ENCODE peak calls at places on chromosome 1, in seven cellular contexts. One of them, this sample, is unnamed.

GRCh38 chr1:116886532-116886931 is 23.2 kb upstream of the PTGFRN start:
- DNase-seq in body of pancreas: no peak
- DNase-seq in OCI-LY7: no peak
- DNase-seq in neural progenitor cell: no peak
- DNase-seq in sigmoid colon: no peak
- DNase-seq in heart right ventricle: no peak
- DNase-seq in PC-3: peak; percentile 27
- DNase-seq in this sample: no peak

GRCh38 chr1:172883387-172883791 is 167.4 kb downstream of the TNFSF18 start:
- DNase-seq in body of pancreas: no peak
- DNase-seq in OCI-LY7: no peak
- DNase-seq in neural progenitor cell: no peak
- DNase-seq in sigmoid colon: no peak
- DNase-seq in heart right ventricle: no peak
- DNase-seq in PC-3: no peak
- DNase-seq in this sample: no peak

GRCh38 chr1:228900993-228901392 is 165.7 kb downstream of the RHOU start:
- DNase-seq in body of pancreas: no peak
- DNase-seq in OCI-LY7: no peak
- DNase-seq in neural progenitor cell: no peak
- DNase-seq in sigmoid colon: no peak
- DNase-seq in heart right ventricle: no peak
- DNase-seq in PC-3: no peak
- DNase-seq in this sample: no peak

GRCh38 chr1:36163426-36163825 is 7.5 kb downstream of the MAP7D1 start:
- DNase-seq in body of pancreas: no peak
- DNase-seq in OCI-LY7: no peak
- DNase-seq in neural progenitor cell: no peak
- DNase-seq in sigmoid colon: no peak
- DNase-seq in heart right ventricle: no peak
- DNase-seq in PC-3: no peak
- DNase-seq in this sample: no peak

GRCh38 chr1:39922139-39922757 is 20.5 kb upstream of the MYCL start:
- DNase-seq in body of pancreas: no peak
- DNase-seq in OCI-LY7: no peak
- DNase-seq in neural progenitor cell: peak; percentile 92
- DNase-seq in sigmoid colon: no peak
- DNase-seq in heart right ventricle: no peak
- DNase-seq in PC-3: no peak
- DNase-seq in this sample: no peak

GRCh38 chr1:35810096-35810860 is 2.5 kb downstream of the AGO4 start:
- DNase-seq in body of pancreas: no peak
- DNase-seq in OCI-LY7: no peak
- DNase-seq in neural progenitor cell: no peak
- DNase-seq in sigmoid colon: no peak
- DNase-seq in heart right ventricle: no peak
- DNase-seq in PC-3: peak; percentile 71
- DNase-seq in this sample: no peak

GRCh38 chr1:33903210-33903589 is 39.3 kb downstream of the HMGB4 start:
- DNase-seq in body of pancreas: peak; percentile 19
- DNase-seq in OCI-LY7: no peak
- DNase-seq in neural progenitor cell: no peak
- DNase-seq in sigmoid colon: no peak
- DNase-seq in heart right ventricle: no peak
- DNase-seq in PC-3: no peak
- DNase-seq in this sample: no peak

GRCh38 chr1:235902638-235903542 is 36.2 kb upstream of the LYST start:
- DNase-seq in body of pancreas: no peak
- DNase-seq in OCI-LY7: no peak
- DNase-seq in neural progenitor cell: no peak
- DNase-seq in sigmoid colon: peak; percentile 78
- DNase-seq in heart right ventricle: no peak
- DNase-seq in PC-3: peak; percentile 90
- DNase-seq in this sample: no peak

GRCh38 chr1:54404939-54405880 is 984 bp downstream of the SSBP3 start:
- DNase-seq in body of pancreas: peak; percentile 46
- DNase-seq in OCI-LY7: no peak
- DNase-seq in neural progenitor cell: peak; percentile 71
- DNase-seq in sigmoid colon: no peak
- DNase-seq in heart right ventricle: peak; percentile 42
- DNase-seq in PC-3: peak; percentile 18
- DNase-seq in this sample: no peak

GRCh38 chr1:180248731-180249681 is 18.9 kb downstream of the LHX4 start:
- DNase-seq in body of pancreas: no peak
- DNase-seq in OCI-LY7: peak; percentile 26
- DNase-seq in neural progenitor cell: peak; percentile 72
- DNase-seq in sigmoid colon: peak; percentile 53
- DNase-seq in heart right ventricle: no peak
- DNase-seq in PC-3: no peak
- DNase-seq in this sample: peak; percentile 48

GRCh38 chr1:174871886-174872285 is 127.9 kb upstream of the CACYBP start:
- DNase-seq in body of pancreas: no peak
- DNase-seq in OCI-LY7: no peak
- DNase-seq in neural progenitor cell: no peak
- DNase-seq in sigmoid colon: no peak
- DNase-seq in heart right ventricle: no peak
- DNase-seq in PC-3: peak; percentile 56
- DNase-seq in this sample: no peak

GRCh38 chr1:41868241-41868953 is 50.3 kb downstream of the HIVEP3 start:
- DNase-seq in body of pancreas: no peak
- DNase-seq in OCI-LY7: peak; percentile 34
- DNase-seq in neural progenitor cell: no peak
- DNase-seq in sigmoid colon: no peak
- DNase-seq in heart right ventricle: no peak
- DNase-seq in PC-3: peak; percentile 18
- DNase-seq in this sample: no peak

GRCh38 chr1:97906567-97907228 is 14.1 kb downstream of the DPYD start:
- DNase-seq in body of pancreas: no peak
- DNase-seq in OCI-LY7: no peak
- DNase-seq in neural progenitor cell: no peak
- DNase-seq in sigmoid colon: peak; percentile 78
- DNase-seq in heart right ventricle: peak; percentile 18
- DNase-seq in PC-3: peak; percentile 71
- DNase-seq in this sample: no peak

GRCh38 chr1:17636612-17637011 is 97.1 kb downstream of the ARHGEF10L start:
- DNase-seq in body of pancreas: no peak
- DNase-seq in OCI-LY7: no peak
- DNase-seq in neural progenitor cell: no peak
- DNase-seq in sigmoid colon: no peak
- DNase-seq in heart right ventricle: no peak
- DNase-seq in PC-3: peak; percentile 38
- DNase-seq in this sample: no peak

GRCh38 chr1:109091196-109092193 is 931 bp downstream of the TMEM167B start:
- DNase-seq in body of pancreas: no peak
- DNase-seq in OCI-LY7: no peak
- DNase-seq in neural progenitor cell: no peak
- DNase-seq in sigmoid colon: no peak
- DNase-seq in heart right ventricle: no peak
- DNase-seq in PC-3: no peak
- DNase-seq in this sample: no peak

GRCh38 chr1:61095127-61095812 is 12.9 kb downstream of the NFIA start:
- DNase-seq in body of pancreas: no peak
- DNase-seq in OCI-LY7: no peak
- DNase-seq in neural progenitor cell: no peak
- DNase-seq in sigmoid colon: no peak
- DNase-seq in heart right ventricle: no peak
- DNase-seq in PC-3: no peak
- DNase-seq in this sample: no peak

GRCh38 chr1:101781437-101781836 is 215.3 kb downstream of the OLFM3 start:
- DNase-seq in body of pancreas: no peak
- DNase-seq in OCI-LY7: no peak
- DNase-seq in neural progenitor cell: peak; percentile 7
- DNase-seq in sigmoid colon: no peak
- DNase-seq in heart right ventricle: no peak
- DNase-seq in PC-3: peak; percentile 6
- DNase-seq in this sample: no peak

DNA sequence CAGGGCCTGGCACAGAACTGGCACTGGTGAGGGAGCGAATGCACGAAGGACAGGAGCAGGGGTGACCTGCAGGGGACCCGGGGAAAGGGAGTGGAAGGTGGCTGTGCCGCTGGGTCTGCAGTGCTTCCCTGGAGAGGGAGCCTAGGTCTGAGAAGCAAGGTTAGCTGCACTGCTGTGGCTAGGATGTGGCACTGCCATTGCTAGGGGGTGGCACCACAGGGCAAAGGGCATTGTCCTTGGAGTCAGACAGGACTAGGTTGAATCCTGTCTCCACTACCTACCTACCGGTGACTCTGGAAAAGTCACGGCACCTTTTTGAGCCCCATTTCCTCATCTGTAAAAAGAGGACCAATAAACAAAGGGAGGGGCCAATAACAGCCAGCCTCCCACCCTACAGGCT is 28.3 kb downstream of the SLC1A7 start:
- DNase-seq in body of pancreas: no peak
- DNase-seq in OCI-LY7: no peak
- DNase-seq in neural progenitor cell: no peak
- DNase-seq in sigmoid colon: no peak
- DNase-seq in heart right ventricle: no peak
- DNase-seq in PC-3: no peak
- DNase-seq in this sample: no peak
- H3K4me1 ChIP-seq in body of pancreas: peaks cover 11% of the 10 kb centered on the region
- H3K4me1 ChIP-seq in OCI-LY7: no peaks in the 10 kb centered on the region
- H3K4me1 ChIP-seq in neural progenitor cell: peaks cover 25% of the 10 kb centered on the region
- H3K4me1 ChIP-seq in sigmoid colon: peaks cover 30% of the 10 kb centered on the region
- H3K4me1 ChIP-seq in heart right ventricle: peaks cover 26% of the 10 kb centered on the region
- H3K4me1 ChIP-seq in PC-3: peaks cover 27% of the 10 kb centered on the region
- H3K4me1 ChIP-seq in this sample: peaks cover 43% of the 10 kb centered on the region

GRCh38 chr1:219310181-219310728 is 136.6 kb downstream of the LYPLAL1 start:
- DNase-seq in body of pancreas: no peak
- DNase-seq in OCI-LY7: no peak
- DNase-seq in neural progenitor cell: no peak
- DNase-seq in sigmoid colon: no peak
- DNase-seq in heart right ventricle: no peak
- DNase-seq in PC-3: peak; percentile 22
- DNase-seq in this sample: peak; percentile 76
- TF ChIP-seq CTCF in body of pancreas: no peak
- TF ChIP-seq CTCF in OCI-LY7: no peak
- TF ChIP-seq CTCF in neural progenitor cell: no peak
- TF ChIP-seq CTCF in sigmoid colon: no peak
- TF ChIP-seq CTCF in heart right ventricle: no peak
- TF ChIP-seq CTCF in PC-3: no peak
- TF ChIP-seq CTCF in this sample: no peak

DNA sequence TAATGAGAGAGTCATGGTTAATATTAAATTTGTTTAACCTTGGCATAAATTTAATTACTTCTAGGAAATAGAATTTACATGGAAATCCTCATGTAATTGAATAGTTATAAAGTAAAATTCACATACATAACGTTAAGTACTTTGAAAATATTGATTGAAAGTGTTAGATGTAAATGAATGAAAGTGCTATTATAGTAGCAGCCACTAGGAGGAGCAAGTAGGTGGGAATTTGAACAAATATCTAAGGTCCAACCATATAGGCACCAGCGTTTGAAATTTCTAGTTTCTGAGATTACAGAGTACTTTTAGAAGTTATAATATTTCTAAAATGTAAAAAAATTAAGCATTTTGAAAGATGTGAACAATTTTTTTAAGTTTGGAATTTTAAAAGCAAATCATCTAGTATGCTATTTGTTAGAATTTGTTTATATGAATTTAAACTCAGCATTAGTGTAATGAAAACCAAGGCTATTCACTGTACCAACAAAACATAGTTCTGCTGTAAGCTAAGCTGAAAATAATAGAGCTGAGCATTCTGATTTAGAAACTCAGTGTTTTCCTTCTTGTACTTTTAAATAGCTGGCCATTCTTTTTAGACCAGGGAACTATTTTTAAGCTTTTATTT is 3.3 kb downstream of the B3GALT2 start:
- DNase-seq in body of pancreas: no peak
- DNase-seq in OCI-LY7: peak; percentile 56
- DNase-seq in neural progenitor cell: peak; percentile 50
- DNase-seq in sigmoid colon: no peak
- DNase-seq in heart right ventricle: no peak
- DNase-seq in PC-3: peak; percentile 69
- DNase-seq in this sample: no peak
- H3K4me3 ChIP-seq in body of pancreas: no peak overlapping the region
- H3K4me3 ChIP-seq in OCI-LY7: no peak overlapping the region
- H3K4me3 ChIP-seq in neural progenitor cell: no peak overlapping the region
- H3K4me3 ChIP-seq in sigmoid colon: no peak overlapping the region
- H3K4me3 ChIP-seq in heart right ventricle: peak overlapping the region; percentile 43
- H3K4me3 ChIP-seq in PC-3: no peak overlapping the region
- H3K4me3 ChIP-seq in this sample: no peak overlapping the region

GRCh38 chr1:151835596-151835995 is 4.0 kb upstream of the RORC start:
- DNase-seq in body of pancreas: no peak
- DNase-seq in OCI-LY7: no peak
- DNase-seq in neural progenitor cell: no peak
- DNase-seq in sigmoid colon: no peak
- DNase-seq in heart right ventricle: no peak
- DNase-seq in PC-3: no peak
- DNase-seq in this sample: no peak

GRCh38 chr1:151837197-151837596 is 2.4 kb downstream of the C2CD4D start:
- DNase-seq in body of pancreas: no peak
- DNase-seq in OCI-LY7: no peak
- DNase-seq in neural progenitor cell: no peak
- DNase-seq in sigmoid colon: no peak
- DNase-seq in heart right ventricle: no peak
- DNase-seq in PC-3: no peak
- DNase-seq in this sample: no peak

GRCh38 chr1:151839457-151840409 is at the start of gene C2CD4D:
- DNase-seq in body of pancreas: peak; percentile 84
- DNase-seq in OCI-LY7: no peak
- DNase-seq in neural progenitor cell: peak; percentile 81
- DNase-seq in sigmoid colon: no peak
- DNase-seq in heart right ventricle: peak; percentile 31
- DNase-seq in PC-3: peak; percentile 91
- DNase-seq in this sample: peak; percentile 82

GRCh38 chr1:151838491-151839412 is 868 bp downstream of the C2CD4D start:
- DNase-seq in body of pancreas: no peak
- DNase-seq in OCI-LY7: no peak
- DNase-seq in neural progenitor cell: peak; percentile 53
- DNase-seq in sigmoid colon: no peak
- DNase-seq in heart right ventricle: no peak
- DNase-seq in PC-3: no peak
- DNase-seq in this sample: no peak

GRCh38 chr1:151837841-151838490 is 1.7 kb downstream of the C2CD4D start:
- DNase-seq in body of pancreas: no peak
- DNase-seq in OCI-LY7: no peak
- DNase-seq in neural progenitor cell: peak; percentile 58
- DNase-seq in sigmoid colon: no peak
- DNase-seq in heart right ventricle: peak; percentile 28
- DNase-seq in PC-3: no peak
- DNase-seq in this sample: no peak
- H3K4me1 ChIP-seq in body of pancreas: peaks cover 82% of the 10 kb centered on the region
- H3K4me1 ChIP-seq in OCI-LY7: peaks cover 2% of the 10 kb centered on the region
- H3K4me1 ChIP-seq in neural progenitor cell: peaks cover 7% of the 10 kb centered on the region
- H3K4me1 ChIP-seq in sigmoid colon: peaks cover 26% of the 10 kb centered on the region
- H3K4me1 ChIP-seq in heart right ventricle: peaks cover 21% of the 10 kb centered on the region
- H3K4me1 ChIP-seq in PC-3: peaks cover 51% of the 10 kb centered on the region
- H3K4me1 ChIP-seq in this sample: peaks cover 20% of the 10 kb centered on the region

DNA sequence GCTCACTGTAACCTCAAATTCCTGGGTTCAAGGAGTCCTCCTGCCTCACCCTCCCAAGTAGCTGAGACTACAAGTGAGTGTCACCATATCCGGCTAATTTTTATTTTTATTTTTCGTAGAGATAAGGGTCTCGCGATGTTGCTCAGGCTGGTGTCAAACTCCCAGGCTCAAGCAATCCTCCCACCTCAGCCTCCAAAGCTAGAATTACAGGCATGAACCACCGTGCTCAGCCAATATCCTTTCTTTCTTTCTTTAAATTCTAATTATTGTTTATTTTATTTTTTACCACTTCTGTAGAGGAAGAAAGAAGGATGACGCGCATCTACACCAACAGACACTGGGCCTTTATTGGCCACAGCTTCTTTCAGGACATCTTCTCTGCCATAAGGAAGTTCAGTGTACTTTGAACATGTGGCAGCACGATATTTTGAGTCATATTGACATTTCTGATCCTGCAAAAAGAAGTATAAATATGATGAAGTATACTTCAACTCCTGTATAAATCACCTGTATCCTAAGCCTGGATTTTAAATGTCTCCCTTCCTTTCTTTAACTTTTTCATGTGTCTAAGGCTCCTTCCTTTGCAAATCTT is 15.8 kb downstream of the CTSS start:
- DNase-seq in body of pancreas: no peak
- DNase-seq in OCI-LY7: no peak
- DNase-seq in neural progenitor cell: no peak
- DNase-seq in sigmoid colon: no peak
- DNase-seq in heart right ventricle: no peak
- DNase-seq in PC-3: no peak
- DNase-seq in this sample: no peak
- TF ChIP-seq CTCF in body of pancreas: no peak
- TF ChIP-seq CTCF in OCI-LY7: no peak
- TF ChIP-seq CTCF in neural progenitor cell: no peak
- TF ChIP-seq CTCF in sigmoid colon: no peak
- TF ChIP-seq CTCF in heart right ventricle: no peak
- TF ChIP-seq CTCF in PC-3: no peak
- TF ChIP-seq CTCF in this sample: no peak

This sample was measured in Caco-2.